ENCODE peak calls at places on chromosomes 11 and 22, in seven cellular contexts. S, M, Z, J, B, P and F are unnamed samples.
A peak's percentile ranks its signal among the peaks of the same experiment; 100 is the strongest.

GRCh38 chr22:29394931-29395581 is 6.7 kb upstream of the AP1B1 start:
- DNase-seq in S (peak; percentile 75), M (peak; percentile 83), Z (peak; percentile 91), J (peak; percentile 65), B (peak; percentile 77), P (peak; percentile 59), F (peak; percentile 42)

GRCh38 chr22:26502688-26503561 is 9.3 kb downstream of the TFIP11 start:
- DNase-seq in S (no peak), M (peak; percentile 53), Z (peak; percentile 78), J (no peak), B (peak; percentile 68), P (no peak), F (peak; percentile 51)

GRCh38 chr22:40423882-40424640 is 53.7 kb downstream of the SGSM3 start:
- DNase-seq in S (no peak), M (no peak), Z (no peak), J (no peak), B (no peak), P (no peak), F (no peak)

GRCh38 chr11:93652161-93652597 is 9.3 kb upstream of the CEP295 start:
- DNase-seq in S (no peak), M (peak; percentile 45), Z (peak; percentile 55), J (no peak), B (no peak), P (peak; percentile 13), F (peak; percentile 23)

GRCh38 chr11:62933285-62933684 is 12.1 kb upstream of the CHRM1 start:
- DNase-seq in S (no peak), M (no peak), Z (peak; percentile 43), J (no peak), B (no peak), P (no peak), F (no peak)

GRCh38 chr22:39528681-39529486 is 3.7 kb downstream of the RPS19BP1 start:
- DNase-seq in S (peak; percentile 96), M (peak; percentile 94), Z (peak; percentile 97), J (peak; percentile 90), B (no peak), P (peak; percentile 84), F (peak; percentile 87)

GRCh38 chr11:103484545-103484944 is 375.3 kb downstream of the DYNC2H1 start:
- DNase-seq in S (no peak), M (no peak), Z (no peak), J (no peak), B (no peak), P (no peak), F (no peak)

GRCh38 chr11:97990162-97990920 is 1030.4 kb upstream of the CNTN5 start:
- DNase-seq in S (no peak), M (no peak), Z (no peak), J (no peak), B (no peak), P (no peak), F (no peak)

GRCh38 chr22:35301370-35301874 is 1.7 kb downstream of the TOM1 start:
- DNase-seq in S (no peak), M (peak; percentile 89), Z (peak; percentile 66), J (peak; percentile 47), B (no peak), P (no peak), F (no peak)

GRCh38 chr11:128686745-128687177 is 7.1 kb upstream of the FLI1 start:
- DNase-seq in S (peak; percentile 81), M (peak; percentile 24), Z (peak; percentile 81), J (peak; percentile 62), B (no peak), P (no peak), F (peak; percentile 75)

GRCh38 chr11:62400760-62401159 is 18.1 kb upstream of the SCGB1A1 start:
- DNase-seq in S (peak; percentile 87), M (peak; percentile 66), Z (peak; percentile 66), J (peak; percentile 90), B (no peak), P (peak; percentile 22), F (no peak)

GRCh38 chr22:41782316-41782715 is 18.2 kb upstream of the CCDC134 start:
- DNase-seq in S (no peak), M (no peak), Z (no peak), J (no peak), B (no peak), P (no peak), F (peak; percentile 11)

GRCh38 chr11:114095899-114096298 is 36.4 kb downstream of the ZBTB16 start:
- DNase-seq in S (no peak), M (no peak), Z (no peak), J (no peak), B (no peak), P (no peak), F (no peak)

GRCh38 chr22:29717789-29718188 is 2.0 kb upstream of the CABP7 start:
- DNase-seq in S (no peak), M (no peak), Z (no peak), J (no peak), B (no peak), P (no peak), F (no peak)

GRCh38 chr11:116062129-116062525 is 557.9 kb upstream of the CADM1 start:
- DNase-seq in S (no peak), M (peak; percentile 16), Z (no peak), J (no peak), B (no peak), P (no peak), F (no peak)

GRCh38 chr22:36610056-36610455 is 81.1 kb upstream of the EIF3D start:
- DNase-seq in S (no peak), M (no peak), Z (no peak), J (no peak), B (no peak), P (no peak), F (no peak)

GRCh38 chr22:45208993-45209838 is 31.5 kb downstream of the KIAA0930 start:
- DNase-seq in S (no peak), M (peak; percentile 58), Z (no peak), J (no peak), B (no peak), P (no peak), F (no peak)

GRCh38 chr11:57597461-57597892 is at the start of gene SERPING1:
- DNase-seq in S (peak; percentile 67), M (peak; percentile 50), Z (peak; percentile 70), J (peak; percentile 70), B (no peak), P (peak; percentile 63), F (no peak)
- H3K27ac ChIP-seq in S (peak within 1 kb of the TSS; percentile 92), M (no peak within 1 kb of the TSS), Z (peak within 1 kb of the TSS; percentile 55), J (peak within 1 kb of the TSS; percentile 91), B (no peak within 1 kb of the TSS), P (peak within 1 kb of the TSS; percentile 85), F (no peak within 1 kb of the TSS)

GRCh38 chr22:49097171-49097925 is 730.3 kb downstream of the BRD1 start:
- DNase-seq in S (no peak), M (no peak), Z (no peak), J (no peak), B (no peak), P (no peak), F (no peak)

GRCh38 chr22:49099496-49100124 is 728.1 kb downstream of the BRD1 start:
- DNase-seq in S (peak; percentile 19), M (no peak), Z (no peak), J (peak; percentile 33), B (no peak), P (no peak), F (no peak)

GRCh38 chr22:49099089-49099488 is 728.6 kb downstream of the BRD1 start:
- DNase-seq in S (peak; percentile 21), M (no peak), Z (no peak), J (no peak), B (no peak), P (no peak), F (no peak)

GRCh38 chr22:49096476-49096875 is 731.2 kb downstream of the BRD1 start:
- DNase-seq in S (peak; percentile 6), M (no peak), Z (no peak), J (no peak), B (no peak), P (no peak), F (no peak)

DNA sequence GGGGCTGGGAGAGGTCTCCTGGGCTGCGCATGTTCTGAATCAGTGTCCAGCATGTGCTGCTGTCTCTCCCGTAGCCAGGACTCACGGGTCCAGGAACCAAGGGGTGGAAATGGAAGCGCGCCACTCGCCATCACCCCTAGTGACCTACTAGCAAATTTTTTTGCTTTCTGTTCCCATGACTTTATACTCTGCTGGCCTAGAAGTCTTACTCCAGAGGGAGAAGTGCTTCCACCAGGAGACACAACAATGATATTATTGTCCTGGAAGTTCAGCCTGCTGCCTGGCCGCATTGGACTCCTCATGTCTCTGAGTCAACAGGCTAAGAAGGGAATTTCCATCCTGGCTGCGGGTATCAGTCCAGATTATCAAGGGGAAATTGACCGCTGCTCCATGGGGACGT is 729.7 kb downstream of the BRD1 start:
- DNase-seq in S (no peak), M (no peak), Z (no peak), J (peak; percentile 23), B (no peak), P (no peak), F (no peak)
- H3K9me3 ChIP-seq in S (no peaks in the 10 kb centered on the region), M (no peaks in the 10 kb centered on the region), Z (no peaks in the 10 kb centered on the region), J (no peaks in the 10 kb centered on the region), B (peaks cover 35% of the 10 kb centered on the region), P (no peaks in the 10 kb centered on the region), F (no peaks in the 10 kb centered on the region)

GRCh38 chr11:69443968-69444364 is 37.5 kb upstream of the LINC01488 start:
- DNase-seq in S (no peak), M (no peak), Z (no peak), J (no peak), B (no peak), P (no peak), F (no peak)

GRCh38 chr11:69442807-69443137 is 38.7 kb upstream of the LINC01488 start:
- DNase-seq in S (peak; percentile 64), M (peak; percentile 43), Z (no peak), J (peak; percentile 46), B (no peak), P (peak; percentile 29), F (no peak)

GRCh38 chr11:69444381-69445130 is 36.9 kb upstream of the LINC01488 start:
- DNase-seq in S (peak; percentile 65), M (peak; percentile 51), Z (peak; percentile 58), J (peak; percentile 71), B (no peak), P (peak; percentile 51), F (no peak)

GRCh38 chr11:69442012-69442806 is 39.3 kb upstream of the LINC01488 start:
- DNase-seq in S (peak; percentile 28), M (no peak), Z (no peak), J (no peak), B (no peak), P (no peak), F (peak; percentile 26)

DNA sequence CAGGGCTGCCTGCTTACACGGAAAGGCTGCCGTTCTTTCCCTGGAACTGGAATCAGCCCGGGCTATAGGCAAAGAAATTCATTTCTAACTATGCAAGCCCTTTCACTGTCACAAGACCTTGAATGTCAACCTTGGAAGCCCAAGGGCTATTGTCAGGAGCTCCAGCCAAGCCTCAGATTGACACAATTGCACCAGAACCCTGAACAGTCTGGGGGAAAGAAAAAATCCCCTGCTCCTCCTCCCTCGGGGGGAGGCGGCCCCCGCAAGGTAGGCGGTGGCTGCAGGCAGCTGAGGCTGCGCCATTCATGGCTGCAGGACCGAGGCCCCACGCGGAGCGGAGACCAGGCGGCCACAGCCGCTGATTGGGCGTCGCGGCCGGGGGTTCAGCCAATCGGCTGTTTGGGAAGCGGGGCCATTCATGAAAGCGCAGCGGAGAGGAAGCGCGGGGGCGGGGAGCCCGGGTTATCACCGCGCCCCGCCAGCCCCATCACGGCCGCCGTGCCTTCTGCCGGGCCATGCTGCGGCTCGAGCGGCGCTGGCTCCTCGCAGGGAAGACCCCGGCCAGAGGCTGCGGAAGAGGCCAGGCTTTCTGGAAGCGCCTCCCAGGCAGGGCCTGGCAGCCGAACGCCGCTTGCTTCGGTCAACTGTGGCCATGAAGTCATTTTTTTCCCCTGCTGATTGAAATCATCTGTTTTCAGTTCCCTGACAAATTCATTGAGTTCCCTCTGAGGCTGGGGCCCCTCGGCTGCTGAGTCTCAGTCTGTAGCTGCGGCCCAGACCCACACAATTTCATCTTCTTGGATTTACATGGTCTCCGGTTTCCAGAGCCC is 38.1 kb upstream of the LINC01488 start:
- DNase-seq in S (peak; percentile 95), M (peak; percentile 90), Z (peak; percentile 92), J (peak; percentile 95), B (no peak), P (peak; percentile 79), F (peak; percentile 50)
- H3K4me1 ChIP-seq in S (peaks cover 34% of the 10 kb centered on the region), M (peaks cover 15% of the 10 kb centered on the region), Z (no peaks in the 10 kb centered on the region), J (peaks cover 4% of the 10 kb centered on the region), B (peaks cover 13% of the 10 kb centered on the region), P (peaks cover 12% of the 10 kb centered on the region), F (peaks cover 6% of the 10 kb centered on the region)

GRCh38 chr22:31286360-31287255 is 5.7 kb downstream of the PIK3IP1 start:
- DNase-seq in S (no peak), M (peak; percentile 57), Z (peak; percentile 92), J (no peak), B (no peak), P (no peak), F (peak; percentile 72)
- H3K27ac ChIP-seq in S (no peak overlapping the region), M (no peak overlapping the region), Z (peak overlapping the region; percentile 100), J (peak overlapping the region; percentile 3), B (no peak overlapping the region), P (peak overlapping the region; percentile 93), F (peak overlapping the region; percentile 62)